ENCODE peak calls at places on chromosomes 13 and 19, in eight cellular contexts. C is HepG2, O is GM12878, K is A549, I is HCT116, P is SK-N-SH, H is H1, J is K562. B is an unnamed sample.
A peak's percentile ranks its signal among the peaks of the same experiment; 100 is the strongest.

GRCh38 chr19:11256189-11256588 is 6.1 kb downstream of the DOCK6 start:
- DNase-seq in I (no peak), K (no peak), C (no peak), H (no peak), P (peak; percentile 55), J (no peak), O (no peak), B (peak; percentile 33)

GRCh38 chr19:7831452-7831851 is 1.4 kb downstream of the EVI5L start:
- DNase-seq in H (peak; percentile 74), C (peak; percentile 70), I (peak; percentile 66), P (no peak), K (peak; percentile 62), J (peak; percentile 68), O (no peak), B (peak; percentile 34)

GRCh38 chr13:33728271-33729037 is 89.5 kb upstream of the RFC3 start:
- DNase-seq in O (peak; percentile 96), C (no peak), H (no peak), J (no peak), K (peak; percentile 18), I (no peak), P (no peak), B (no peak)

GRCh38 chr13:45361596-45362206 is 20.7 kb upstream of the TPT1 start:
- DNase-seq in C (no peak), K (peak; percentile 72), J (peak; percentile 34), I (peak; percentile 85), H (no peak), P (no peak), O (no peak), B (peak; percentile 67)

GRCh38 chr13:89900104-89900760 is 1447.3 kb upstream of the MIR17HG start:
- DNase-seq in I (no peak), K (no peak), H (no peak), J (no peak), O (no peak), P (no peak), C (peak; percentile 39), B (no peak)

GRCh38 chr19:4052114-4052992 is 14.3 kb downstream of the ZBTB7A start:
- DNase-seq in O (no peak), H (no peak), K (peak; percentile 76), J (no peak), P (no peak), C (peak; percentile 95), I (no peak), B (peak; percentile 20)

GRCh38 chr13:101520672-101521071 is 68.2 kb downstream of the ITGBL1 start:
- DNase-seq in P (no peak), J (no peak), O (no peak), C (no peak), H (no peak), I (no peak), K (no peak), B (peak; percentile 86)

GRCh38 chr19:43723588-43723987 is 7.7 kb downstream of the IRGC start:
- DNase-seq in K (peak; percentile 46), P (no peak), J (no peak), C (no peak), O (no peak), I (peak; percentile 33), H (no peak), B (no peak)

GRCh38 chr13:114043421-114044053 is 69.7 kb upstream of the C13orf46 start:
- DNase-seq in P (peak; percentile 83), I (no peak), K (peak; percentile 91), C (peak; percentile 52), J (no peak), H (no peak), O (no peak), B (peak; percentile 95)

GRCh38 chr13:30394798-30395191 is 27.5 kb upstream of the UBE2L5 start:
- DNase-seq in I (no peak), C (no peak), J (no peak), K (no peak), O (peak; percentile 61), P (no peak), H (no peak), B (peak; percentile 19)

GRCh38 chr13:41678320-41678719 is 221.0 kb downstream of the RGCC start:
- DNase-seq in H (no peak), C (no peak), O (no peak), K (no peak), J (no peak), I (no peak), P (no peak), B (peak; percentile 67)

GRCh38 chr19:17266589-17266974 is 661 bp upstream of the BABAM1 start:
- DNase-seq in I (no peak), O (no peak), K (no peak), H (no peak), J (no peak), C (no peak), P (no peak), B (no peak)

GRCh38 chr19:10100163-10100785 is 2.2 kb downstream of the ANGPTL6 start:
- DNase-seq in J (no peak), C (no peak), P (no peak), H (no peak), I (no peak), K (no peak), O (no peak), B (no peak)

GRCh38 chr13:26964278-26965057 is 203.9 kb upstream of the GPR12 start:
- DNase-seq in I (no peak), C (no peak), H (no peak), P (no peak), K (no peak), J (no peak), O (no peak), B (peak; percentile 67)

GRCh38 chr13:100235311-100235901 is 146.5 kb downstream of the PCCA start:
- DNase-seq in I (peak; percentile 45), K (peak; percentile 46), C (peak; percentile 60), J (peak; percentile 22), O (no peak), H (no peak), P (peak; percentile 51), B (peak; percentile 63)

GRCh38 chr13:37534181-37534580 is 64.4 kb downstream of the POSTN start:
- DNase-seq in C (no peak), O (no peak), K (no peak), I (no peak), P (no peak), J (no peak), H (no peak), B (peak; percentile 95)

GRCh38 chr13:34926513-34926912 is 15.6 kb upstream of the NBEA start:
- DNase-seq in C (no peak), P (no peak), H (no peak), O (no peak), I (no peak), J (no peak), K (peak; percentile 25), B (peak; percentile 47)

GRCh38 chr19:34676697-34677385 is at the start of gene SCGB2B2:
- DNase-seq in I (peak; percentile 80), P (peak; percentile 82), O (peak; percentile 50), K (no peak), J (no peak), C (no peak), H (no peak), B (no peak)

GRCh38 chr19:4814625-4815425 is 16.7 kb downstream of the TICAM1 start:
- DNase-seq in H (no peak), I (no peak), C (no peak), P (no peak), J (no peak), K (peak; percentile 51), O (no peak), B (peak; percentile 64)

GRCh38 chr13:28640861-28641599 is 17.9 kb upstream of the POMP start:
- DNase-seq in I (no peak), O (no peak), J (no peak), H (no peak), C (no peak), P (no peak), K (no peak), B (no peak)

GRCh38 chr13:78430811-78431210 is 172.5 kb downstream of the POU4F1 start:
- DNase-seq in P (no peak), O (no peak), C (no peak), J (no peak), K (no peak), H (no peak), I (no peak), B (no peak)

GRCh38 chr13:35765387-35765786 is 288.9 kb upstream of the MAB21L1 start:
- DNase-seq in K (no peak), I (no peak), J (no peak), C (no peak), O (no peak), H (no peak), P (no peak), B (no peak)

GRCh38 chr19:10009714-10010224 is 535 bp downstream of the COL5A3 start:
- DNase-seq in H (no peak), O (no peak), C (no peak), P (no peak), J (no peak), I (no peak), K (no peak), B (no peak)

GRCh38 chr19:1312732-1313694 is 27.3 kb downstream of the EFNA2 start:
- DNase-seq in I (peak; percentile 23), C (no peak), K (peak; percentile 70), O (no peak), P (no peak), J (no peak), H (no peak), B (peak; percentile 58)
- TF ChIP-seq RAD21 in I (no peak), C (no peak), K (no peak), O (no peak), P (no peak), J (no peak), H (no peak), B (no peak)

GRCh38 chr13:43132228-43132627 is 108.8 kb downstream of the DNAJC15 start:
- DNase-seq in O (no peak), J (no peak), H (no peak), K (peak; percentile 22), P (no peak), C (peak; percentile 52), I (peak; percentile 35), B (peak; percentile 36)
- TF ChIP-seq RAD21 in O (peak; percentile 77), J (peak; percentile 48), H (peak; percentile 92), K (peak; percentile 36), P (peak; percentile 60), C (no peak), I (peak; percentile 72), B (peak; percentile 39)

DNA sequence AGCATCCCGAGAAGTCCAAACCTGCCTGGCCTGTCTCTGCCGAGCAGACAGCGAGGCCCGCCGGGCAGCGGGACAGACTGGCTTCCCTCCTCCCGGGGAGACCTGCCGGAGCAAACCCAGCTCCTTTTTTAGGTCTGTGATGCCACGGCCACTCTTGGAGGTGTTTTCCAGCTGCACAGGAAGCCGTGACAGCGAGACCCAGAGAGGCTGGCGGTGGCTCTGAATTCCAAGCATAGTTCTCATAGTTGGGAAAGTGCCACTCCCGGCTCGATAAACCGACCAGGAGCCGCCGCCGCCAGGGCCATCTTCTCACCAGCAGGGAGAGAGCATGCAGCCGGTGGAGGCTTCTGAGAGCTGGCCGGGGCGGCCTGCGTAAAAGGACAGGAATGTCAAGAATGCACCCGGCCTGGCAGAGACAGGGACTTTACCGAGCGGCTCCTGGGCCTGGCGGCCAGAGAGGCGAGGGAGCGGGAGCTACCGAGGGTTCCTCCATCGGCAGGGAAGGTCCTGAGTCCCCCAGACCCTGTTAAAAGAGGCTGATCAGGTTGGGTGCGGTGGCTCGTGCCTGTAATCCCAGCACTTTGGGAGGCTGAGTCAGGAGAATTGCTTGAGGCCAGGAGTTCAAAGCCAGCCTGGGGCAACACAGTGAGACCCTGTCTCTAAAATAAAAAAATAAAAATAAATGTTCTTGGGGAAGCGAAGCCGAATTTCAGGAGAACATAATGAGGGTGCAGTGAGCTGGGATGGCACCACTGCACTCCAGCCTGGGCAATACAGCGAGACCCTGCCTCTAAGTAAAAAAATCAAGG is 64.9 kb downstream of the GADD45B start:
- DNase-seq in H (peak; percentile 90), K (peak; percentile 97), P (no peak), C (peak; percentile 95), O (no peak), I (peak; percentile 90), J (no peak), B (peak; percentile 97)
- TF ChIP-seq RAD21 in H (peak; percentile 50), K (peak; percentile 57), P (no peak), C (peak; percentile 77), O (no peak), I (peak; percentile 43), J (no peak), B (peak; percentile 48)

GRCh38 chr13:109415057-109415456 is 371.3 kb downstream of the IRS2 start:
- DNase-seq in H (no peak), C (no peak), O (no peak), K (no peak), I (no peak), P (no peak), J (no peak), B (no peak)
- TF ChIP-seq RAD21 in H (no peak), C (no peak), O (no peak), K (no peak), I (no peak), P (no peak), J (no peak), B (no peak)